ENCODE peak calls at places on chromosomes 6 and 20, in four cellular contexts. D, Z, Y and R are unnamed samples.

GRCh38 chr6:90103056-90103793 is 193.4 kb downstream of the BACH2 start:
- DNase-seq in Z (no peak), D (no peak), Y (no peak), R (no peak)

GRCh38 chr20:35837577-35838195 is 65.9 kb downstream of the PHF20 start:
- DNase-seq in D (no peak), Z (no peak), Y (no peak), R (peak; percentile 25)

GRCh38 chr20:15708984-15709598 is 864.2 kb downstream of the KIF16B start:
- DNase-seq in Y (peak; percentile 26), D (no peak), Z (peak; percentile 66), R (peak; percentile 21)

GRCh38 chr6:37615564-37616340 is 81.9 kb downstream of the MDGA1 start:
- DNase-seq in Y (no peak), D (no peak), Z (no peak), R (peak; percentile 51)

GRCh38 chr6:106522557-106522956 is 106.7 kb downstream of the RTN4IP1 start:
- DNase-seq in D (no peak), Z (no peak), Y (no peak), R (no peak)

GRCh38 chr6:99434702-99435530 is 9.8 kb upstream of the PNISR start:
- DNase-seq in Z (no peak), Y (no peak), D (no peak), R (peak; percentile 47)

GRCh38 chr6:1406306-1407058 is 17.1 kb downstream of the FOXF2 start:
- DNase-seq in Z (no peak), Y (no peak), D (no peak), R (peak; percentile 75)

GRCh38 chr20:6994452-6994851 is 227.0 kb downstream of the BMP2 start:
- DNase-seq in Z (no peak), D (no peak), Y (no peak), R (peak; percentile 26)

GRCh38 chr6:110101885-110102284 is 77.6 kb downstream of the WASF1 start:
- DNase-seq in Z (no peak), D (no peak), Y (no peak), R (no peak)

GRCh38 chr6:55497694-55498093 is 81.3 kb downstream of the HMGCLL1 start:
- DNase-seq in Y (no peak), Z (no peak), D (no peak), R (no peak)

GRCh38 chr6:15322781-15323536 is 77.1 kb downstream of the JARID2 start:
- DNase-seq in Z (no peak), Y (no peak), D (no peak), R (peak; percentile 40)

GRCh38 chr6:116217069-116217468 is 36.8 kb downstream of the TSPYL4 start:
- DNase-seq in Y (no peak), Z (no peak), D (no peak), R (peak; percentile 54)

GRCh38 chr6:170497845-170498281 is 55.2 kb downstream of the PSMB1 start:
- DNase-seq in Z (peak; percentile 78), D (no peak), Y (no peak), R (no peak)

GRCh38 chr6:49087372-49087771 is 375.7 kb downstream of the MMUT start:
- DNase-seq in D (no peak), Z (no peak), Y (no peak), R (peak; percentile 52)

GRCh38 chr20:63745961-63746765 is 6.6 kb downstream of the SLC2A4RG start:
- DNase-seq in Z (no peak), D (no peak), Y (no peak), R (no peak)

GRCh38 chr6:26215200-26216014 is 128.2 kb downstream of the HFE start:
- DNase-seq in Z (no peak), D (no peak), Y (no peak), R (no peak)

GRCh38 chr6:64714073-64714472 is 993.0 kb downstream of the EYS start:
- DNase-seq in Z (no peak), D (no peak), Y (no peak), R (no peak)

GRCh38 chr6:24883618-24884017 is 52.1 kb downstream of the RIPOR2 start:
- DNase-seq in D (no peak), Y (no peak), Z (no peak), R (peak; percentile 72)

GRCh38 chr20:4869290-4870193 is 131.8 kb downstream of the SLC23A2 start:
- DNase-seq in Z (no peak), Y (peak; percentile 18), D (no peak), R (no peak)

GRCh38 chr6:73942581-73942980 is 246.6 kb downstream of the CD109 start:
- DNase-seq in D (no peak), Z (no peak), Y (no peak), R (peak; percentile 77)

GRCh38 chr6:42066156-42066555 is 15.8 kb downstream of the TAF8 start:
- DNase-seq in Z (no peak), D (no peak), Y (no peak), R (no peak)